ENCODE peak calls at places on chromosomes 2 and 18, in six cellular contexts. K is activated CD4-positive, CD25-positive, alpha-beta regulatory T cell; D is mesendoderm; Z is immature natural killer cell; X is HFF-Myc; R is stimulated activated CD4-positive, alpha-beta T cell treated with anti-CD3 and anti-CD28 coated beads, Interleukin-2, amount 100 ng/mL, for 48 hours. H is an unnamed sample.

GRCh38 chr2:157473585-157473984 is 29.7 kb upstream of the CYTIP start:
- DNase-seq in K (no peak), D (no peak), Z (no peak), X (no peak), R (no peak), H (no peak)

GRCh38 chr2:183283176-183283575 is 158.9 kb downstream of the NUP35 start:
- DNase-seq in K (no peak), D (no peak), Z (no peak), X (no peak), R (no peak), H (no peak)

GRCh38 chr2:203673933-203674332 is 32.5 kb upstream of the CD28 start:
- DNase-seq in K (no peak), D (no peak), Z (peak), X (no peak), R (no peak), H (no peak)

GRCh38 chr2:191783416-191783815 is 63.5 kb downstream of the CAVIN2 start:
- DNase-seq in K (no peak), D (no peak), Z (no peak), X (no peak), R (no peak), H (no peak)

GRCh38 chr2:11583840-11584529 is 50.1 kb downstream of the GREB1 start:
- DNase-seq in K (no peak), D (peak), Z (peak), X (peak), R (peak), H (peak)

GRCh38 chr18:9690418-9691178 is 17.5 kb upstream of the RAB31 start:
- DNase-seq in K (no peak), D (no peak), Z (no peak), X (peak), R (no peak), H (no peak)

GRCh38 chr18:40012931-40013609 is 1942.0 kb upstream of the PIK3C3 start:
- DNase-seq in K (no peak), D (no peak), Z (no peak), X (no peak), R (no peak), H (no peak)

GRCh38 chr2:200138386-200139184 is 167.9 kb upstream of the SPATS2L start:
- DNase-seq in K (no peak), D (no peak), Z (no peak), X (no peak), R (no peak), H (no peak)

GRCh38 chr18:48024009-48024512 is 93.6 kb upstream of the SMAD2 start:
- DNase-seq in K (no peak), D (no peak), Z (no peak), X (no peak), R (no peak), H (no peak)

GRCh38 chr2:240528406-240529040 is 29.3 kb downstream of the ANKMY1 start:
- DNase-seq in K (no peak), D (no peak), Z (no peak), X (no peak), R (no peak), H (no peak)

GRCh38 chr18:13539050-13539449 is 187.3 kb downstream of the FAM210A start:
- DNase-seq in K (no peak), D (no peak), Z (no peak), X (no peak), R (no peak), H (no peak)

GRCh38 chr18:35501369-35501768 is 3.6 kb upstream of the INO80C start:
- DNase-seq in K (no peak), D (no peak), Z (no peak), X (no peak), R (no peak), H (no peak)

GRCh38 chr2:138309760-138310159 is 191.8 kb upstream of the SPOPL start:
- DNase-seq in K (no peak), D (no peak), Z (no peak), X (no peak), R (no peak), H (no peak)

GRCh38 chr2:192288290-192288689 is 93.6 kb upstream of the TMEFF2 start:
- DNase-seq in K (no peak), D (no peak), Z (no peak), X (no peak), R (no peak), H (no peak)

GRCh38 chr2:237692601-237693079 is 65.3 kb downstream of the LRRFIP1 start:
- DNase-seq in K (no peak), D (peak), Z (no peak), X (no peak), R (no peak), H (no peak)

GRCh38 chr2:56168163-56168562 is 15.6 kb upstream of the CCDC85A start:
- DNase-seq in K (no peak), D (no peak), Z (no peak), X (no peak), R (no peak), H (no peak)

GRCh38 chr18:48410095-48410920 is 1.1 kb upstream of the ZBTB7C start:
- DNase-seq in K (no peak), D (peak), Z (peak), X (peak), R (peak), H (peak)

GRCh38 chr18:12335503-12335902 is 27.5 kb downstream of the TUBB6 start:
- DNase-seq in K (no peak), D (no peak), Z (no peak), X (no peak), R (no peak), H (no peak)

GRCh38 chr2:66555511-66556324 is 120.8 kb downstream of the MEIS1 start:
- DNase-seq in K (no peak), D (no peak), Z (no peak), X (no peak), R (no peak), H (no peak)

GRCh38 chr2:237870754-237871651 is 11.6 kb downstream of the RAMP1 start:
- DNase-seq in K (no peak), D (peak), Z (no peak), X (no peak), R (no peak), H (no peak)

GRCh38 chr2:148252646-148253045 is 231.8 kb downstream of the MBD5 start:
- DNase-seq in K (no peak), D (no peak), Z (no peak), X (no peak), R (no peak), H (no peak)

GRCh38 chr2:25494626-25495025 is 152.9 kb upstream of the DNMT3A start:
- DNase-seq in K (no peak), D (peak), Z (no peak), X (no peak), R (no peak), H (no peak)

GRCh38 chr2:42775186-42775585 is 11.3 kb upstream of the OXER1 start:
- DNase-seq in K (no peak), D (no peak), Z (no peak), X (no peak), R (no peak), H (no peak)

GRCh38 chr2:128701443-128701842 is 382.8 kb upstream of the HS6ST1 start:
- DNase-seq in K (no peak), D (no peak), Z (no peak), X (no peak), R (no peak), H (no peak)

GRCh38 chr2:205751621-205752031 is 69.3 kb downstream of the NRP2 start:
- DNase-seq in K (no peak), D (no peak), Z (no peak), X (no peak), R (no peak), H (no peak)

GRCh38 chr2:239598011-239598731 is 197.4 kb upstream of the HDAC4 start:
- DNase-seq in K (no peak), D (no peak), Z (no peak), X (no peak), R (no peak), H (no peak)

GRCh38 chr2:212494413-212495020 is 44.1 kb downstream of the ERBB4 start:
- DNase-seq in K (no peak), D (no peak), Z (no peak), X (no peak), R (no peak), H (no peak)

GRCh38 chr2:204293884-204294535 is 251.3 kb upstream of the PARD3B start:
- DNase-seq in K (no peak), D (no peak), Z (no peak), X (no peak), R (no peak), H (no peak)

GRCh38 chr2:68915345-68915841 is 37.3 kb downstream of the GKN2 start:
- DNase-seq in K (no peak), D (peak), Z (no peak), X (no peak), R (no peak), H (no peak)

GRCh38 chr2:27214936-27215335 is 2.2 kb upstream of the CAD start:
- DNase-seq in K (no peak), D (no peak), Z (no peak), X (peak), R (no peak), H (no peak)

GRCh38 chr2:20702563-20702962 is 35.6 kb downstream of the GDF7 start:
- DNase-seq in K (no peak), D (no peak), Z (no peak), X (no peak), R (no peak), H (no peak)

GRCh38 chr2:80304522-80304878 is at the start of gene LRRTM1:
- DNase-seq in K (no peak), D (peak), Z (no peak), X (no peak), R (no peak), H (no peak)

GRCh38 chr2:746697-747096 is 69.5 kb upstream of the TMEM18 start:
- DNase-seq in K (no peak), D (no peak), Z (no peak), X (no peak), R (no peak), H (no peak)

GRCh38 chr2:69559696-69560482 is 83.7 kb downstream of the AAK1 start:
- DNase-seq in K (no peak), D (peak), Z (peak), X (no peak), R (no peak), H (no peak)

GRCh38 chr2:41989503-41990180 is 58.2 kb upstream of the PKDCC start:
- DNase-seq in K (no peak), D (no peak), Z (no peak), X (no peak), R (no peak), H (no peak)

GRCh38 chr18:76405761-76406356 is 89.2 kb downstream of the ZNF516 start:
- DNase-seq in K (peak), D (peak), Z (peak), X (no peak), R (peak), H (peak)

GRCh38 chr2:137511526-137511925 is 452.7 kb upstream of the HNMT start:
- DNase-seq in K (no peak), D (no peak), Z (no peak), X (no peak), R (no peak), H (no peak)